ENCODE peak calls at places on chromosomes 2 and 18, in five cellular contexts. One of them, this sample, is unnamed.

GRCh38 chr2:71905205-71905604 is 242.5 kb downstream of the CYP26B1 start:
- DNase-seq in left ventricle myocardium inferior: no peak
- DNase-seq in Panc1: no peak
- DNase-seq in spleen: no peak
- DNase-seq in A673: no peak
- DNase-seq in this sample: no peak

GRCh38 chr2:156670104-156670503 is 233.9 kb downstream of the GPD2 start:
- DNase-seq in left ventricle myocardium inferior: no peak
- DNase-seq in Panc1: no peak
- DNase-seq in spleen: no peak
- DNase-seq in A673: no peak
- DNase-seq in this sample: no peak

GRCh38 chr2:121649402-121649651 is at the start of gene CLASP1:
- DNase-seq in left ventricle myocardium inferior: peak; percentile 96
- DNase-seq in Panc1: no peak
- DNase-seq in spleen: peak; percentile 99
- DNase-seq in A673: peak; percentile 99
- DNase-seq in this sample: peak; percentile 98

GRCh38 chr2:171652411-171652775 is 34.9 kb upstream of the DYNC1I2 start:
- DNase-seq in left ventricle myocardium inferior: no peak
- DNase-seq in Panc1: no peak
- DNase-seq in spleen: no peak
- DNase-seq in A673: peak; percentile 44
- DNase-seq in this sample: no peak

GRCh38 chr2:36530983-36531354 is 67.0 kb downstream of the FEZ2 start:
- DNase-seq in left ventricle myocardium inferior: no peak
- DNase-seq in Panc1: no peak
- DNase-seq in spleen: no peak
- DNase-seq in A673: peak; percentile 79
- DNase-seq in this sample: no peak

GRCh38 chr2:30113617-30114293 is 33.1 kb upstream of the YPEL5 start:
- DNase-seq in left ventricle myocardium inferior: no peak
- DNase-seq in Panc1: no peak
- DNase-seq in spleen: no peak
- DNase-seq in A673: no peak
- DNase-seq in this sample: no peak

GRCh38 chr2:121415727-121416126 is 115.0 kb upstream of the RNU4ATAC start:
- DNase-seq in left ventricle myocardium inferior: no peak
- DNase-seq in Panc1: no peak
- DNase-seq in spleen: no peak
- DNase-seq in A673: no peak
- DNase-seq in this sample: no peak

GRCh38 chr18:8730080-8730827 is 24.9 kb downstream of the MTCL1 start:
- DNase-seq in left ventricle myocardium inferior: peak; percentile 59
- DNase-seq in Panc1: no peak
- DNase-seq in spleen: no peak
- DNase-seq in A673: peak; percentile 62
- DNase-seq in this sample: no peak

GRCh38 chr2:236795176-236795860 is 225.7 kb downstream of the ACKR3 start:
- DNase-seq in left ventricle myocardium inferior: no peak
- DNase-seq in Panc1: no peak
- DNase-seq in spleen: no peak
- DNase-seq in A673: no peak
- DNase-seq in this sample: no peak

GRCh38 chr2:237935740-237936452 is 30.9 kb upstream of the UBE2F start:
- DNase-seq in left ventricle myocardium inferior: no peak
- DNase-seq in Panc1: peak; percentile 18
- DNase-seq in spleen: peak; percentile 42
- DNase-seq in A673: no peak
- DNase-seq in this sample: no peak

GRCh38 chr2:8680931-8681760 is 710 bp upstream of the ID2 start:
- DNase-seq in left ventricle myocardium inferior: peak; percentile 53
- DNase-seq in Panc1: no peak
- DNase-seq in spleen: peak; percentile 89
- DNase-seq in A673: peak; percentile 89
- DNase-seq in this sample: peak; percentile 91

GRCh38 chr2:88838165-88838635 is 146.7 kb downstream of the RPIA start:
- DNase-seq in left ventricle myocardium inferior: no peak
- DNase-seq in Panc1: no peak
- DNase-seq in spleen: peak; percentile 80
- DNase-seq in A673: no peak
- DNase-seq in this sample: no peak

GRCh38 chr2:38549851-38550250 is 52.9 kb downstream of the HNRNPLL start:
- DNase-seq in left ventricle myocardium inferior: no peak
- DNase-seq in Panc1: no peak
- DNase-seq in spleen: no peak
- DNase-seq in A673: no peak
- DNase-seq in this sample: no peak

GRCh38 chr2:28636491-28636890 is 115.1 kb upstream of the PPP1CB start:
- DNase-seq in left ventricle myocardium inferior: no peak
- DNase-seq in Panc1: no peak
- DNase-seq in spleen: no peak
- DNase-seq in A673: no peak
- DNase-seq in this sample: no peak
- H3K4me1 ChIP-seq in left ventricle myocardium inferior: peaks cover 39% of the 10 kb centered on the region
- H3K4me1 ChIP-seq in Panc1: no peaks in the 10 kb centered on the region
- H3K4me1 ChIP-seq in spleen: no peaks in the 10 kb centered on the region
- H3K4me1 ChIP-seq in A673: no peaks in the 10 kb centered on the region
- H3K4me1 ChIP-seq in this sample: peaks cover 17% of the 10 kb centered on the region

GRCh38 chr2:168469281-168469988 is 13.4 kb downstream of the CERS6 start:
- DNase-seq in left ventricle myocardium inferior: no peak
- DNase-seq in Panc1: no peak
- DNase-seq in spleen: no peak
- DNase-seq in A673: no peak
- DNase-seq in this sample: no peak

GRCh38 chr2:168466834-168467565 is 10.9 kb downstream of the CERS6 start:
- DNase-seq in left ventricle myocardium inferior: no peak
- DNase-seq in Panc1: no peak
- DNase-seq in spleen: no peak
- DNase-seq in A673: no peak
- DNase-seq in this sample: no peak

GRCh38 chr2:168467729-168468128 is 11.7 kb downstream of the CERS6 start:
- DNase-seq in left ventricle myocardium inferior: no peak
- DNase-seq in Panc1: no peak
- DNase-seq in spleen: no peak
- DNase-seq in A673: no peak
- DNase-seq in this sample: no peak

GRCh38 chr2:168470188-168470879 is 14.3 kb downstream of the CERS6 start:
- DNase-seq in left ventricle myocardium inferior: no peak
- DNase-seq in Panc1: no peak
- DNase-seq in spleen: no peak
- DNase-seq in A673: no peak
- DNase-seq in this sample: no peak

GRCh38 chr2:168468354-168468753 is 12.3 kb downstream of the CERS6 start:
- DNase-seq in left ventricle myocardium inferior: no peak
- DNase-seq in Panc1: no peak
- DNase-seq in spleen: no peak
- DNase-seq in A673: no peak
- DNase-seq in this sample: no peak
- H3K4me1 ChIP-seq in left ventricle myocardium inferior: peaks cover 85% of the 10 kb centered on the region
- H3K4me1 ChIP-seq in Panc1: peaks cover 28% of the 10 kb centered on the region
- H3K4me1 ChIP-seq in spleen: peaks cover 18% of the 10 kb centered on the region
- H3K4me1 ChIP-seq in A673: peaks cover 8% of the 10 kb centered on the region
- H3K4me1 ChIP-seq in this sample: peaks cover 21% of the 10 kb centered on the region

GRCh38 chr2:98454073-98454472 is 9.4 kb downstream of the INPP4A start:
- DNase-seq in left ventricle myocardium inferior: no peak
- DNase-seq in Panc1: no peak
- DNase-seq in spleen: no peak
- DNase-seq in A673: no peak
- DNase-seq in this sample: no peak

GRCh38 chr2:98452396-98453027 is 7.9 kb downstream of the INPP4A start:
- DNase-seq in left ventricle myocardium inferior: no peak
- DNase-seq in Panc1: no peak
- DNase-seq in spleen: peak; percentile 62
- DNase-seq in A673: no peak
- DNase-seq in this sample: no peak

GRCh38 chr2:98453531-98453930 is 8.9 kb downstream of the INPP4A start:
- DNase-seq in left ventricle myocardium inferior: no peak
- DNase-seq in Panc1: no peak
- DNase-seq in spleen: peak; percentile 56
- DNase-seq in A673: no peak
- DNase-seq in this sample: no peak

GRCh38 chr2:98455494-98455976 is 10.9 kb downstream of the INPP4A start:
- DNase-seq in left ventricle myocardium inferior: no peak
- DNase-seq in Panc1: no peak
- DNase-seq in spleen: peak; percentile 74
- DNase-seq in A673: no peak
- DNase-seq in this sample: no peak

GRCh38 chr2:98454500-98455235 is 10.0 kb downstream of the INPP4A start:
- DNase-seq in left ventricle myocardium inferior: no peak
- DNase-seq in Panc1: no peak
- DNase-seq in spleen: no peak
- DNase-seq in A673: no peak
- DNase-seq in this sample: no peak
- H3K4me1 ChIP-seq in left ventricle myocardium inferior: peaks cover 65% of the 10 kb centered on the region
- H3K4me1 ChIP-seq in Panc1: peaks cover 5% of the 10 kb centered on the region
- H3K4me1 ChIP-seq in spleen: peaks cover 52% of the 10 kb centered on the region
- H3K4me1 ChIP-seq in A673: no peaks in the 10 kb centered on the region
- H3K4me1 ChIP-seq in this sample: peaks cover 46% of the 10 kb centered on the region

GRCh38 chr18:26479686-26480079 is 68.7 kb downstream of the KCTD1 start:
- DNase-seq in left ventricle myocardium inferior: no peak
- DNase-seq in Panc1: no peak
- DNase-seq in spleen: no peak
- DNase-seq in A673: no peak
- DNase-seq in this sample: no peak
- H3K4me1 ChIP-seq in left ventricle myocardium inferior: no peaks in the 10 kb centered on the region
- H3K4me1 ChIP-seq in Panc1: peaks cover 62% of the 10 kb centered on the region
- H3K4me1 ChIP-seq in spleen: no peaks in the 10 kb centered on the region
- H3K4me1 ChIP-seq in A673: peaks cover 3% of the 10 kb centered on the region
- H3K4me1 ChIP-seq in this sample: no peaks in the 10 kb centered on the region

DNA sequence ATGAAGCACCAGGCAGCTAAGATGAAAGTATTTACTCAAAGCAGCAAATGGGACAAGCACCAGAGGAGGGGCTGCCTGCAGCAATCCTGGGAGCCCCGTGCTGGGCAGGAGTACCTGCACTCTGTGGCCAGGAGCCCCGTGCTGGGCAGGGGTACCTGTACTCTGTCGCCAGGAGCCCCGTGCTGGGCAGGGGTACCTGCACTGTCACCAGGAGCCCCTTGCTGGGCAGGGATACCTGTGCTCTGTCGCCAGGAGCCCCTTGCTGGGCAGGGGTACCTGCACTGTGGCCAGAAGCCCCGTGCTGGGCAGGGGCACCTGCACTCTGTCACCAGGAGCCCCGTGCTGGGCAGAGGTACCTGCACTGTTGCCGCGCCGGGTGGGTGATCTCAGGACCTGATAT is 158.6 kb downstream of the MYT1L start:
- DNase-seq in left ventricle myocardium inferior: no peak
- DNase-seq in Panc1: no peak
- DNase-seq in spleen: no peak
- DNase-seq in A673: no peak
- DNase-seq in this sample: no peak
- H3K4me1 ChIP-seq in left ventricle myocardium inferior: no peaks in the 10 kb centered on the region
- H3K4me1 ChIP-seq in Panc1: no peaks in the 10 kb centered on the region
- H3K4me1 ChIP-seq in spleen: no peaks in the 10 kb centered on the region
- H3K4me1 ChIP-seq in A673: no peaks in the 10 kb centered on the region
- H3K4me1 ChIP-seq in this sample: no peaks in the 10 kb centered on the region

This sample was measured in upper lobe of right lung.